ENCODE peak calls at places on chromosomes 6 and 20, in five cellular contexts. T is K562, Y is HCT116, R is GM12878, W is SK-N-SH. E is an unnamed sample.

GRCh38 chr6:37816599-37817375 is 2.7 kb upstream of the ZFAND3 start:
- DNase-seq in R (no peak), W (no peak), Y (no peak), T (no peak), E (no peak)

GRCh38 chr6:158290659-158291058 is 21.6 kb upstream of the TULP4 start:
- DNase-seq in R (peak), Y (no peak), T (no peak), W (no peak), E (no peak)

GRCh38 chr6:7978736-7979135 is 68.1 kb upstream of the TXNDC5 start:
- DNase-seq in R (no peak), Y (no peak), W (no peak), T (no peak), E (no peak)

GRCh38 chr20:17228624-17229061 is 1.8 kb downstream of the PCSK2 start:
- DNase-seq in W (peak), R (no peak), Y (no peak), T (peak), E (no peak)

GRCh38 chr20:17898548-17898994 is 70.0 kb downstream of the SNX5 start:
- DNase-seq in T (peak), R (no peak), Y (peak), W (peak), E (peak)

GRCh38 chr6:43695078-43695966 is 7.7 kb upstream of the MRPS18A start:
- DNase-seq in Y (no peak), T (no peak), W (no peak), R (no peak), E (no peak)

GRCh38 chr6:113642714-113643442 is 214.3 kb upstream of the MARCKS start:
- DNase-seq in R (no peak), W (peak), T (peak), Y (no peak), E (no peak)

GRCh38 chr20:44961868-44962267 is 1.7 kb upstream of the TOMM34 start:
- DNase-seq in R (no peak), T (no peak), W (peak), Y (no peak), E (no peak)

GRCh38 chr20:34582911-34583310 is 24.4 kb downstream of the MAP1LC3A start:
- DNase-seq in R (no peak), T (no peak), Y (no peak), W (no peak), E (no peak)

GRCh38 chr6:168837231-168837903 is 396.4 kb downstream of the SMOC2 start:
- DNase-seq in W (no peak), Y (no peak), R (no peak), T (no peak), E (no peak)

GRCh38 chr6:7241709-7242645 is 71.0 kb downstream of the SSR1 start:
- DNase-seq in R (no peak), Y (no peak), T (no peak), W (no peak), E (no peak)

GRCh38 chr20:14838663-14839650 is 501.5 kb upstream of the FLRT3 start:
- DNase-seq in R (peak), Y (no peak), T (no peak), W (peak), E (peak)

GRCh38 chr6:164167873-164168405 is 753.4 kb downstream of the QKI start:
- DNase-seq in R (no peak), Y (no peak), W (peak), T (no peak), E (no peak)

GRCh38 chr6:90483116-90483839 is 103.6 kb downstream of the MAP3K7 start:
- DNase-seq in Y (no peak), T (peak), W (no peak), R (no peak), E (no peak)

GRCh38 chr20:34538671-34539123 is 19.8 kb upstream of the MAP1LC3A start:
- DNase-seq in T (peak), R (no peak), Y (no peak), W (peak), E (peak)

GRCh38 chr6:44704240-44705150 is 317.0 kb downstream of the CDC5L start:
- DNase-seq in R (peak), W (no peak), T (no peak), Y (no peak), E (no peak)

GRCh38 chr6:76682842-76683241 is 610.4 kb upstream of the IMPG1 start:
- DNase-seq in T (no peak), Y (peak), R (no peak), W (no peak), E (no peak)

GRCh38 chr6:17086469-17086868 is 15.4 kb upstream of the STMND1 start:
- DNase-seq in Y (peak), W (peak), T (peak), R (no peak), E (no peak)

GRCh38 chr20:38626921-38627659 is 25.5 kb downstream of the ARHGAP40 start:
- DNase-seq in T (no peak), Y (no peak), R (no peak), W (no peak), E (no peak)

GRCh38 chr6:19569563-19569962 is 267.6 kb upstream of the ID4 start:
- DNase-seq in R (no peak), Y (no peak), W (no peak), T (no peak), E (no peak)

GRCh38 chr6:5671604-5672559 is 334.8 kb downstream of the NRN1 start:
- DNase-seq in W (no peak), R (no peak), T (no peak), Y (no peak), E (no peak)

GRCh38 chr6:31966997-31967925 is 4.7 kb downstream of the DXO start:
- DNase-seq in T (no peak), W (no peak), R (no peak), Y (no peak), E (no peak)

GRCh38 chr20:8094845-8095244 is 37.2 kb upstream of the PLCB1 start:
- DNase-seq in Y (no peak), R (no peak), W (no peak), T (no peak), E (no peak)

GRCh38 chr6:33147807-33148666 is 44.2 kb downstream of the COL11A2 start:
- DNase-seq in R (no peak), Y (peak), W (peak), T (no peak), E (peak)

GRCh38 chr6:14269434-14269833 is 151.9 kb downstream of the CD83 start:
- DNase-seq in R (no peak), T (no peak), W (no peak), Y (no peak), E (no peak)

GRCh38 chr6:156752666-156753301 is 24.4 kb upstream of the ARID1B start:
- DNase-seq in Y (no peak), T (no peak), W (no peak), R (peak), E (no peak)

GRCh38 chr20:2756056-2756611 is 44.3 kb downstream of the CPXM1 start:
- DNase-seq in W (peak), T (peak), Y (peak), R (no peak), E (peak)

GRCh38 chr6:43644940-43645612 is at the start of gene RSPH9:
- DNase-seq in W (peak), R (no peak), T (peak), Y (no peak), E (no peak)

GRCh38 chr6:43604174-43604573 is 24.9 kb downstream of the GTPBP2 start:
- DNase-seq in T (no peak), R (no peak), W (no peak), Y (no peak), E (no peak)

GRCh38 chr20:46894579-46894958 is at the start of gene EYA2:
- DNase-seq in T (no peak), W (peak), Y (no peak), R (no peak), E (peak)

GRCh38 chr6:65259080-65259479 is 447.9 kb downstream of the EYS start:
- DNase-seq in Y (no peak), W (no peak), T (no peak), R (no peak), E (no peak)

GRCh38 chr6:29602564-29603361 is 17.8 kb downstream of the OR2H2 start:
- DNase-seq in R (no peak), T (peak), W (peak), Y (peak), E (no peak)

GRCh38 chr20:25187638-25188037 is 7.9 kb upstream of the ENTPD6 start:
- DNase-seq in W (no peak), T (no peak), R (no peak), Y (no peak), E (no peak)

GRCh38 chr6:1908784-1909183 is 299.1 kb downstream of the FOXC1 start:
- DNase-seq in W (no peak), T (no peak), R (no peak), Y (no peak), E (no peak)

GRCh38 chr6:137734005-137734874 is 132.8 kb upstream of the TNFAIP3 start:
- DNase-seq in Y (no peak), W (no peak), T (no peak), R (no peak), E (no peak)

GRCh38 chr6:32047855-32048766 is 9.9 kb downstream of the CYP21A2 start:
- DNase-seq in T (peak), Y (peak), W (peak), R (no peak), E (peak)

GRCh38 chr6:170095273-170095976 is 195.5 kb downstream of the DLL1 start:
- DNase-seq in R (no peak), W (no peak), Y (no peak), T (no peak), E (no peak)

GRCh38 chr6:87115402-87116135 is 20.7 kb upstream of the CGA start:
- DNase-seq in T (no peak), W (peak), R (no peak), Y (no peak), E (no peak)

GRCh38 chr6:29736563-29736962 is 13.3 kb downstream of the HLA-F start:
- DNase-seq in W (no peak), Y (no peak), T (no peak), R (no peak), E (no peak)

GRCh38 chr6:87522686-87523085 is 49.9 kb downstream of the SLC35A1 start:
- DNase-seq in W (no peak), T (no peak), R (no peak), Y (no peak), E (no peak)

DNA sequence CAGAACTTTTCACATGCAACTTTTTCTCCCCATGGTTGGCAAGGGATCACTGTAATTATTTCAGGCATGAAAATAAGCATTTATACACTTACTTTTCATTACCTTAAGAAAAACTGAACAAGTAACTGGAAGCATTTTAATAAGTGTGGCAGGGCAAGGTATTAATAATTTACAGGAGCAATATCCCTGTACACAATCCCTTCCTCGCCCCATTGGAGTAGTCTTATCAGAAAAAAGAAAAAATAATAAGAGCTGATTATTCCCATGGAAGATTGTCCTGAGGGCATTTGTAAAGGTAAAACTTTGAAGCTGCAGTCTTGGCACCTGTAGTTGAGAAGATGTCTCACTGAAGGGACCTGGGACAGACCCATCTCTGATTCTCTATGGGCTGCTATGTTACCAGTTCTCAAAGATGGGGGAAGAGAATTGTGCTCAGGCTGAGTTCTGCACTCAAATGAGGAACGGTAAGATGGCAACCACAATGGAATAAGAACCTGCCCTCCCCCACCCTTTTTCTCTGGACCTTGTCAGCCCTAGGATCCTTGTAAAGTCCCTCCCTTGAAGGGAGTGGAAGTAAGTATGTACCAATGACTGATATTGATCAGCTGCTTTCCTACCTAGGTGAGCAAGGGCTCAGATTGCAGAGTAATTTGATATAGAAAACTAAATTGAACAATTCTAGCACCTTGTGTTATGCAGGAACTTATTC is 70.0 kb upstream of the AHI1 start:
- DNase-seq in T (no peak), W (no peak), Y (no peak), R (no peak), E (no peak)
- TF ChIP-seq JUND in T (no peak), W (no peak), Y (no peak), R (no peak), E (no peak)

GRCh38 chr6:48667797-48668196 is 556.8 kb upstream of the PTCHD4 start:
- DNase-seq in R (no peak), T (no peak), W (no peak), Y (no peak), E (no peak)

GRCh38 chr6:48670546-48670945 is 559.5 kb upstream of the PTCHD4 start:
- DNase-seq in Y (no peak), T (no peak), R (no peak), W (no peak), E (no peak)

DNA sequence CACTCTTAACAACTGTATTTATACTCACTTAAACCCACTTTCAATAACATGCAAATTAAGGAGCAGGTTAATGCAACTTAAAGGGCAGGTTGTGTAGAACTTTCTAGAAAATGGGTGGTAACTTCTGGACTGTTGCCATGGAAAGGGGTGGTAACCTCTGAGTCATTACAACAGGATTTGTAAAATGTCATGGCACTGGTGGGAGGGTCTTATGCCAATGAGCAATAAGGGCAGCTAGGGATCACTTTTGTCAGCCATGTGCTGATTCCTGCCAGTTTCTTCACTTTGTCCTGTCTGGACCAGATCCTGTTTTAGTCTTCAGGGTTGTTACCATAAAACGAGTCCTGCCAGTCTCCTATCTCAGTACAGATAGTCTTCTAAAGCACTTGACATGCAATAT is 560.5 kb upstream of the PTCHD4 start:
- DNase-seq in W (no peak), R (no peak), Y (no peak), T (no peak), E (no peak)
- TF ChIP-seq JUND in W (no peak), R (no peak), Y (no peak), T (no peak), E (no peak)

GRCh38 chr6:132780770-132781371 is 17.6 kb downstream of the SLC18B1 start:
- DNase-seq in Y (no peak), W (no peak), T (no peak), R (no peak), E (peak)
- TF ChIP-seq JUND in Y (no peak), W (no peak), T (no peak), R (no peak), E (no peak)

DNA sequence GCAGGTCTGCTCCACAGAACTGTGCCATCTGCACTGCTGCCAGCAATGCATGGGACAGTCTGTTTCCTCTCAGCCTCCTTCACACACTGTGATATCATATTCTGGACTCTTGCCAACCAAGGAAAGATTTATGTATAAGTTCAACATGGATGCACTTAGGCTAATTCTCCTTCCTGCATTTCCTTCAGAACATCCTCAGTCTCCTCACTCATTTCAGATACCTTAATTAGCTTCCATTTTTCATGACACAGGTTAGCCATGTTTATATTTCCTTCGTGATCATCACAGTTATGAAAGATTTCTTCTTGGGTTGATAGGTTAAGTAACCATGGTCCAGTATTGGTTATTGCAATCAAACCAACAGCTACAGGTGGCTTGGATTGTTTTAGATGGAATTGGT is 46.4 kb upstream of the DDR1 start:
- DNase-seq in W (no peak), R (no peak), Y (no peak), T (no peak), E (no peak)
- TF ChIP-seq JUND in W (no peak), R (no peak), Y (no peak), T (peak), E (no peak)

DNA sequence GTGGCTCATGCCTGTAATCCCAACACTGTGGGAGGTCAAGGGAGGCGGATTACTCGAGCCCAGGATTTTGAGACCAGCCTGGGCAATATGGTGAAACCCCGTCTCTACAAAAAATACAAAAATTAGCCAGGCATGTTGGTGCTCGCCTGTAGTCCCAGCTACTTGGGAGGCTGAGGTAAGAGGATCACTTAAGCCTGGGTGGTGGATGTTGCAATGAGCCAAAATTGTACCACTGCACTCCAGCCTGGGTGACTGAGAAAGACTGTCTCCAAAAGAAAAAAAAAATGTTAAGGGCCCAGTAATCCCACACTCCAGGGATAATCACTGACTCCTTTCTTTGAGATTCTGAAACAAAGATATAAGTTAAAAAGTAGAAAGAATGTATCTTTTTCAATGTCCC is 7.9 kb upstream of the RIN2 start:
- DNase-seq in T (no peak), Y (no peak), R (no peak), W (no peak), E (no peak)
- TF ChIP-seq JUND in T (no peak), Y (no peak), R (no peak), W (no peak), E (no peak)

GRCh38 chr20:62994850-62995249 is 11.9 kb downstream of the BHLHE23 start:
- DNase-seq in W (no peak), Y (no peak), R (no peak), T (no peak), E (no peak)

GRCh38 chr20:62996596-62996982 is 10.2 kb downstream of the BHLHE23 start:
- DNase-seq in Y (no peak), W (no peak), R (no peak), T (no peak), E (no peak)

GRCh38 chr20:62995481-62995880 is 11.3 kb downstream of the BHLHE23 start:
- DNase-seq in R (no peak), T (no peak), W (no peak), Y (no peak), E (no peak)

GRCh38 chr20:62997626-62998025 is 9.1 kb downstream of the BHLHE23 start:
- DNase-seq in Y (no peak), R (no peak), W (no peak), T (no peak), E (no peak)

DNA sequence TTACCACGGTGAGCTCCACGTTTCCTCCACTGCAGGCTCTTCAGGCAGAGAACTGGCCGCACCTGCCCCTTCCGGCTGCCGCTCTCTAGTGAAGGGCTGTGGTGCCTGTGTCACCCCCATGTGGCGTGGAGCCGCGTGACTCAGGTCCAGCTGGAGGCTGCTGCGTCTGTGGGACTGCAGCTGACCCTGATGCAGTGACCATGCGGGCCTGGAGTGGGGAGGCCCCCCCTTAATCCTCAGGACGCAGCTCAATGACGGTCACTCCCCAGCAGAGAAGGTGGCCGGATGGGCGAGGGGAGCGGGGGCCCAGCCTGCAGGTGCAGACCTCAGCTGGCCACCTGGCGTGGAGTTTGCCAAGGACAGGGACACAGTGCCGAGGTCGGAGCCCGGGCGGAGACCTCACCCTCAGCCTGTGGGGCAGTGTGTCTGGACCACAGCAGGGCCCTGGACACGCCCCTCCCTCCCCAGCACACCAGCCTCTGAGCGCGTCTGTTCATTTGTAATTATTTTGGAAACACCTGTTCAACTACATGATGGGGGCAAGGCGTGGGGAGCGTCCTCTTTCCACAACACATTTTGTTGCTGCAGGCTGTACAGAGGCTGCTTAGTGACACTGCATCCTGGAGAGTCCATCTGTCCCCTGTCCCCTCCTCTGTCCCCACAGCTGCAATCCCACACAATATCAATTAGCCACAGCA is 10.7 kb downstream of the BHLHE23 start:
- DNase-seq in R (no peak), Y (no peak), T (no peak), W (no peak), E (no peak)
- TF ChIP-seq JUND in R (no peak), Y (no peak), T (no peak), W (no peak), E (no peak)

GRCh38 chr20:11919046-11919445 is 1.4 kb downstream of the BTBD3 start:
- DNase-seq in R (no peak), Y (no peak), T (no peak), W (no peak), E (no peak)
- TF ChIP-seq JUND in R (no peak), Y (no peak), T (no peak), W (no peak), E (no peak)